ENCODE peak calls at places on chromosomes 3 and 15, in six cellular contexts. One of them, this sample, is unnamed.

GRCh38 chr3:172787746-172788145 is 37.2 kb downstream of the ECT2 start:
- DNase-seq in upper lobe of right lung: no peak
- DNase-seq in lower lobe of right lung: no peak
- DNase-seq in Karpas-422: no peak
- DNase-seq in heart right ventricle: no peak
- DNase-seq in HepG2: no peak
- DNase-seq in this sample: no peak

GRCh38 chr3:15636028-15636709 is 34.6 kb downstream of the BTD start:
- DNase-seq in upper lobe of right lung: no peak
- DNase-seq in lower lobe of right lung: no peak
- DNase-seq in Karpas-422: no peak
- DNase-seq in heart right ventricle: peak; percentile 34
- DNase-seq in HepG2: no peak
- DNase-seq in this sample: no peak

GRCh38 chr3:84904819-84905555 is 53.8 kb upstream of the CADM2 start:
- DNase-seq in upper lobe of right lung: no peak
- DNase-seq in lower lobe of right lung: no peak
- DNase-seq in Karpas-422: no peak
- DNase-seq in heart right ventricle: no peak
- DNase-seq in HepG2: no peak
- DNase-seq in this sample: no peak

GRCh38 chr3:110865934-110866333 is 205.7 kb upstream of the NECTIN3 start:
- DNase-seq in upper lobe of right lung: no peak
- DNase-seq in lower lobe of right lung: no peak
- DNase-seq in Karpas-422: no peak
- DNase-seq in heart right ventricle: no peak
- DNase-seq in HepG2: no peak
- DNase-seq in this sample: no peak

GRCh38 chr15:56781666-56782065 is 48.4 kb upstream of the ZNF280D start:
- DNase-seq in upper lobe of right lung: no peak
- DNase-seq in lower lobe of right lung: no peak
- DNase-seq in Karpas-422: no peak
- DNase-seq in heart right ventricle: no peak
- DNase-seq in HepG2: no peak
- DNase-seq in this sample: no peak

GRCh38 chr15:80160570-80161156 is 7.9 kb downstream of the FAH start:
- DNase-seq in upper lobe of right lung: peak; percentile 86
- DNase-seq in lower lobe of right lung: peak; percentile 86
- DNase-seq in Karpas-422: no peak
- DNase-seq in heart right ventricle: peak; percentile 56
- DNase-seq in HepG2: peak; percentile 87
- DNase-seq in this sample: no peak

GRCh38 chr3:81744366-81744765 is 17.1 kb downstream of the GBE1 start:
- DNase-seq in upper lobe of right lung: no peak
- DNase-seq in lower lobe of right lung: no peak
- DNase-seq in Karpas-422: no peak
- DNase-seq in heart right ventricle: peak; percentile 40
- DNase-seq in HepG2: peak; percentile 37
- DNase-seq in this sample: no peak

GRCh38 chr3:194886836-194887235 is 201.2 kb downstream of the FAM43A start:
- DNase-seq in upper lobe of right lung: no peak
- DNase-seq in lower lobe of right lung: no peak
- DNase-seq in Karpas-422: no peak
- DNase-seq in heart right ventricle: no peak
- DNase-seq in HepG2: no peak
- DNase-seq in this sample: no peak

GRCh38 chr3:159763466-159764210 is 225.0 kb upstream of the IL12A start:
- DNase-seq in upper lobe of right lung: peak; percentile 91
- DNase-seq in lower lobe of right lung: peak; percentile 79
- DNase-seq in Karpas-422: no peak
- DNase-seq in heart right ventricle: peak; percentile 86
- DNase-seq in HepG2: no peak
- DNase-seq in this sample: no peak

GRCh38 chr3:131880948-131881347 is 153.9 kb downstream of the CPNE4 start:
- DNase-seq in upper lobe of right lung: no peak
- DNase-seq in lower lobe of right lung: no peak
- DNase-seq in Karpas-422: no peak
- DNase-seq in heart right ventricle: no peak
- DNase-seq in HepG2: no peak
- DNase-seq in this sample: no peak

GRCh38 chr15:42726114-42726513 is 10.8 kb downstream of the CDAN1 start:
- DNase-seq in upper lobe of right lung: no peak
- DNase-seq in lower lobe of right lung: no peak
- DNase-seq in Karpas-422: no peak
- DNase-seq in heart right ventricle: no peak
- DNase-seq in HepG2: no peak
- DNase-seq in this sample: no peak

GRCh38 chr3:154071154-154071553 is 50.0 kb upstream of the ARHGEF26 start:
- DNase-seq in upper lobe of right lung: no peak
- DNase-seq in lower lobe of right lung: no peak
- DNase-seq in Karpas-422: no peak
- DNase-seq in heart right ventricle: no peak
- DNase-seq in HepG2: no peak
- DNase-seq in this sample: no peak

GRCh38 chr3:14268897-14269296 is 90.3 kb downstream of the LSM3 start:
- DNase-seq in upper lobe of right lung: no peak
- DNase-seq in lower lobe of right lung: no peak
- DNase-seq in Karpas-422: no peak
- DNase-seq in heart right ventricle: no peak
- DNase-seq in HepG2: no peak
- DNase-seq in this sample: no peak

GRCh38 chr15:33068531-33068990 is 126.0 kb downstream of the FMN1 start:
- DNase-seq in upper lobe of right lung: peak; percentile 84
- DNase-seq in lower lobe of right lung: peak; percentile 89
- DNase-seq in Karpas-422: no peak
- DNase-seq in heart right ventricle: peak; percentile 19
- DNase-seq in HepG2: peak; percentile 6
- DNase-seq in this sample: no peak

GRCh38 chr15:92149029-92149428 is 244.7 kb upstream of the ST8SIA2 start:
- DNase-seq in upper lobe of right lung: no peak
- DNase-seq in lower lobe of right lung: no peak
- DNase-seq in Karpas-422: no peak
- DNase-seq in heart right ventricle: no peak
- DNase-seq in HepG2: no peak
- DNase-seq in this sample: no peak

GRCh38 chr3:66747251-66747650 is 246.4 kb upstream of the LRIG1 start:
- DNase-seq in upper lobe of right lung: no peak
- DNase-seq in lower lobe of right lung: no peak
- DNase-seq in Karpas-422: no peak
- DNase-seq in heart right ventricle: no peak
- DNase-seq in HepG2: no peak
- DNase-seq in this sample: no peak

GRCh38 chr15:83746231-83746630 is 92.3 kb downstream of the ADAMTSL3 start:
- DNase-seq in upper lobe of right lung: no peak
- DNase-seq in lower lobe of right lung: no peak
- DNase-seq in Karpas-422: no peak
- DNase-seq in heart right ventricle: no peak
- DNase-seq in HepG2: no peak
- DNase-seq in this sample: no peak

GRCh38 chr3:108380128-108380795 is 83.9 kb downstream of the HHLA2 start:
- DNase-seq in upper lobe of right lung: no peak
- DNase-seq in lower lobe of right lung: no peak
- DNase-seq in Karpas-422: peak; percentile 33
- DNase-seq in heart right ventricle: no peak
- DNase-seq in HepG2: no peak
- DNase-seq in this sample: no peak

GRCh38 chr3:153330891-153331290 is 168.9 kb downstream of the RAP2B start:
- DNase-seq in upper lobe of right lung: no peak
- DNase-seq in lower lobe of right lung: no peak
- DNase-seq in Karpas-422: no peak
- DNase-seq in heart right ventricle: no peak
- DNase-seq in HepG2: no peak
- DNase-seq in this sample: no peak

GRCh38 chr3:150146891-150147761 is 176.4 kb upstream of the PFN2 start:
- DNase-seq in upper lobe of right lung: no peak
- DNase-seq in lower lobe of right lung: no peak
- DNase-seq in Karpas-422: no peak
- DNase-seq in heart right ventricle: peak; percentile 13
- DNase-seq in HepG2: no peak
- DNase-seq in this sample: no peak

GRCh38 chr3:129050556-129051295 is 9.9 kb upstream of the GP9 start:
- DNase-seq in upper lobe of right lung: peak; percentile 58
- DNase-seq in lower lobe of right lung: peak; percentile 45
- DNase-seq in Karpas-422: no peak
- DNase-seq in heart right ventricle: no peak
- DNase-seq in HepG2: no peak
- DNase-seq in this sample: no peak

GRCh38 chr3:66418432-66419052 is 82.3 kb downstream of the LRIG1 start:
- DNase-seq in upper lobe of right lung: peak; percentile 87
- DNase-seq in lower lobe of right lung: peak; percentile 83
- DNase-seq in Karpas-422: no peak
- DNase-seq in heart right ventricle: no peak
- DNase-seq in HepG2: no peak
- DNase-seq in this sample: peak; percentile 72

GRCh38 chr3:98972155-98972554 is 70.7 kb upstream of the DCBLD2 start:
- DNase-seq in upper lobe of right lung: no peak
- DNase-seq in lower lobe of right lung: no peak
- DNase-seq in Karpas-422: no peak
- DNase-seq in heart right ventricle: peak; percentile 12
- DNase-seq in HepG2: peak; percentile 23
- DNase-seq in this sample: no peak

GRCh38 chr3:161644871-161645636 is 148.4 kb downstream of the OTOL1 start:
- DNase-seq in upper lobe of right lung: no peak
- DNase-seq in lower lobe of right lung: no peak
- DNase-seq in Karpas-422: no peak
- DNase-seq in heart right ventricle: no peak
- DNase-seq in HepG2: no peak
- DNase-seq in this sample: no peak

DNA sequence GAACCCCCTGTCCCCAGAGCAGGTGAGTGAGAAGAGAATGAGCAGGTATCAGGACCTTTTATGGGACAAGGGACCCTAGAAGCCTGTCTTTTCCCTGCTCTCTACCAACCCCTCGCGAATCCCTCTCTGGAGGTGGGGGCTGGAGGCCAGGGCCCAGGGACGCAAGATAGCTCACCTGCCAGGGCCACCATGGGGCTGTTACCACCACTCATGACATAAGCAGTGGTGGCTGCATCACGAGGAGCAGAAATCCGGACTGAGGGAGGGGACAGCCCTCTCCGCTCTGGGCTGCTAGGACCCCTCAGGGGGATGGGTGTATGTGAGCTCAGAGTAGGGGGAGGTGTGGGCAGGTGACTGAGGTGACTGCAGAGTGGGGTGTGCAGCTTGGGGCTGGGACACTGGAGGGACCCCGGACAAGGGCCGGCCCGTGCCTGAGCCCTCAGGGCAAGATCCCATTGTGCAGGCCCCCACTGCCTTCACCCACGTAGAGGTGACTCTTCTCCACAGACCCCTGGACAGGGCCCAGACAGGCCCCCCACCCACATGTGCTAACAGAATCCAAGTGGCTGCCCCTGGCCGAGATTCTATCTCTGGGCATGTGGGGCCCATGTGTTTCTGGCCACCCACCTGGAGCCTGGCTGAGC is 190.6 kb downstream of the TBC1D2B start:
- DNase-seq in upper lobe of right lung: no peak
- DNase-seq in lower lobe of right lung: no peak
- DNase-seq in Karpas-422: no peak
- DNase-seq in heart right ventricle: no peak
- DNase-seq in HepG2: no peak
- DNase-seq in this sample: no peak
- H3K27ac ChIP-seq in upper lobe of right lung: no peak overlapping the region
- H3K27ac ChIP-seq in lower lobe of right lung: no peak overlapping the region
- H3K27ac ChIP-seq in Karpas-422: no peak overlapping the region
- H3K27ac ChIP-seq in heart right ventricle: peak overlapping the region; percentile 66
- H3K27ac ChIP-seq in HepG2: no peak overlapping the region
- H3K27ac ChIP-seq in this sample: no peak overlapping the region

GRCh38 chr15:81449836-81450474 is 75.9 kb upstream of the TMC3 start:
- DNase-seq in upper lobe of right lung: no peak
- DNase-seq in lower lobe of right lung: no peak
- DNase-seq in Karpas-422: no peak
- DNase-seq in heart right ventricle: no peak
- DNase-seq in HepG2: peak; percentile 9
- DNase-seq in this sample: no peak
- H3K27ac ChIP-seq in upper lobe of right lung: no peak overlapping the region
- H3K27ac ChIP-seq in lower lobe of right lung: no peak overlapping the region
- H3K27ac ChIP-seq in Karpas-422: no peak overlapping the region
- H3K27ac ChIP-seq in heart right ventricle: no peak overlapping the region
- H3K27ac ChIP-seq in HepG2: no peak overlapping the region
- H3K27ac ChIP-seq in this sample: no peak overlapping the region

DNA sequence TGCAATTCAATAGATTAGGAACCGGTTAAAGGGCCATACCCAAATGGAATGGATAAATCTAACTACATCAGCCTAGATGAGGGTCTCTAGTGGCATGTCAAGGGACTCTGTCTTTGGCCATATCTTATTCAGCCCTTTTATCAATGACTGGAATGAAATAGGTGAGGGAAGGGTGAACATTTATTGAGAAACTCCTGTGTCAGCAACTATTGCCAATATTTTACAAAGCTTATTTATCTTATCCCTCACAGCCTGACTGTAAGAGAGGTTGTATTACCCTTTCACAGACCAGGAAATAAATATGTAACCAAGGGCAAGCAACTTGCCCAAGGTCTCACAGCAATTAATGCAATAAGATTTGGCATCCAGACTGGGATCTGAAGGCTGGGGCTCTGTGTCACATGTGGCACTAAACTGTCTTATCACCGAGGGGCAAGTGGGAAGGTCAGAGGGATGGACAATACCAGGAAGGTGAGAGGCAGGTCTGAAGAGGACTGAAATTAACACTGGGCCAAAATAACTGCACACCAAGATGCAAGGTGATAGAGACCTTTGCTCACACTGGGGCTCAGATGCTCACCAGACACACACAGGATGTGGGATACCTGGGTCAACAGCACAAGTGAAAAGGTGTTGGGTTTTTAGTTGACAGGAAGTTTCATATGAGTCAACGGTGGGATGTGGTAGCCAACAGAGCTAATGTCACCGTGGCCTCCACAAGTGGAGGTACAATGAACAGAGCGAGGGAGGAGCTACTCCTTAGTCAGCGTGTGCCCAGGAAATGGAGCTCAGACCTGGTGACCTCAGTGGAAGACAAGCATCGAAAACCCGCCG is 261.3 kb downstream of the RPLP1 start:
- DNase-seq in upper lobe of right lung: no peak
- DNase-seq in lower lobe of right lung: no peak
- DNase-seq in Karpas-422: no peak
- DNase-seq in heart right ventricle: no peak
- DNase-seq in HepG2: no peak
- DNase-seq in this sample: no peak
- H3K27ac ChIP-seq in upper lobe of right lung: no peak overlapping the region
- H3K27ac ChIP-seq in lower lobe of right lung: no peak overlapping the region
- H3K27ac ChIP-seq in Karpas-422: no peak overlapping the region
- H3K27ac ChIP-seq in heart right ventricle: no peak overlapping the region
- H3K27ac ChIP-seq in HepG2: no peak overlapping the region
- H3K27ac ChIP-seq in this sample: no peak overlapping the region

DNA sequence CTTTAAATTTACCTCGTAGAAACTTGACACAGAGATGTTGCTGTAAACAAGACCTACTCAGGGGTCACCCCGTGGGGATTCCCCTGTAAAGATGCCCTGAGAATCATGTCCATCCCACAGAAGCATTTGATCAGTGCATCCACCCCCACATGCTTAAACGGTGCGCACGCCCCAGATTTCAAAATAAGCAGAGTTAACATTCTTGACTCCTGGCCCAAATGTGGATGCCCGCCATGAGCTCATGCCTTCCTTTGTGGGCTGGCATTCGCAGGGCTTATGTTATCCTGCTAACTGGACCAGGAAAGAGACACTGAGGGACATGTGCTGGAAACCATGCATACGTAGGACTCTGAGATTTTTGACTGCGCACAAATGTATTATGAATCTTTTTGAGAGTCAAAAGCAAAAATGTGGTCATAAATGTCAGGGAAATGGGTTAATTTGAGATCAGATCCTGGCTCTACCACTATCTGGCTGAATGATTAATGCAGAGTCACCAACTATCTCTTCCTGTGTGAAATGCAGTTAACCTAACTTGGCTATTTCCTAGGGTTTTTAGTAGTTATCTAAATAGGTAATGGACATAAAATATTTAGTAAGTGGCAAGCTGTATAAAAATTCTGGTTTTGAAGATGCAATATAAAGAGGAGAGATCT is 9.1 kb upstream of the TP63 start:
- DNase-seq in upper lobe of right lung: no peak
- DNase-seq in lower lobe of right lung: no peak
- DNase-seq in Karpas-422: no peak
- DNase-seq in heart right ventricle: no peak
- DNase-seq in HepG2: no peak
- DNase-seq in this sample: no peak
- H3K27ac ChIP-seq in upper lobe of right lung: no peak overlapping the region
- H3K27ac ChIP-seq in lower lobe of right lung: no peak overlapping the region
- H3K27ac ChIP-seq in Karpas-422: no peak overlapping the region
- H3K27ac ChIP-seq in heart right ventricle: no peak overlapping the region
- H3K27ac ChIP-seq in HepG2: no peak overlapping the region
- H3K27ac ChIP-seq in this sample: no peak overlapping the region

This sample was measured in caudate nucleus.